ENCODE peak calls at places on chromosomes 16 and 17, in ten cellular contexts. One of them, this sample, is unnamed.

GRCh38 chr17:50205111-50205821 is 3.8 kb upstream of the COL1A1 start:
- DNase-seq in H9: no peak
- DNase-seq in heart right ventricle: peak; percentile 60
- DNase-seq in HepG2: no peak
- DNase-seq in dorsolateral prefrontal cortex: no peak
- DNase-seq in NB4: no peak
- DNase-seq in kidney epithelial cell: no peak
- DNase-seq in AG09309: no peak
- DNase-seq in epithelial cell of esophagus: no peak
- DNase-seq in brain microvascular endothelial cell: no peak
- DNase-seq in this sample: no peak

GRCh38 chr17:79840204-79840988 is 1.2 kb upstream of the CBX4 start:
- DNase-seq in H9: peak; percentile 74
- DNase-seq in heart right ventricle: peak; percentile 52
- DNase-seq in HepG2: no peak
- DNase-seq in dorsolateral prefrontal cortex: no peak
- DNase-seq in NB4: peak; percentile 56
- DNase-seq in kidney epithelial cell: no peak
- DNase-seq in AG09309: no peak
- DNase-seq in epithelial cell of esophagus: peak; percentile 48
- DNase-seq in brain microvascular endothelial cell: no peak
- DNase-seq in this sample: no peak

GRCh38 chr16:63613701-63614100 is 1508.2 kb downstream of the CDH11 start:
- DNase-seq in H9: no peak
- DNase-seq in heart right ventricle: no peak
- DNase-seq in HepG2: peak; percentile 2
- DNase-seq in dorsolateral prefrontal cortex: no peak
- DNase-seq in NB4: no peak
- DNase-seq in kidney epithelial cell: peak; percentile 47
- DNase-seq in AG09309: no peak
- DNase-seq in epithelial cell of esophagus: peak; percentile 6
- DNase-seq in brain microvascular endothelial cell: peak; percentile 3
- DNase-seq in this sample: no peak

GRCh38 chr16:66334856-66335255 is 31.6 kb upstream of the CDH5 start:
- DNase-seq in H9: no peak
- DNase-seq in heart right ventricle: no peak
- DNase-seq in HepG2: no peak
- DNase-seq in dorsolateral prefrontal cortex: no peak
- DNase-seq in NB4: no peak
- DNase-seq in kidney epithelial cell: no peak
- DNase-seq in AG09309: no peak
- DNase-seq in epithelial cell of esophagus: no peak
- DNase-seq in brain microvascular endothelial cell: no peak
- DNase-seq in this sample: no peak

GRCh38 chr17:4949321-4950074 is 1.2 kb upstream of the PFN1 start:
- DNase-seq in H9: peak; percentile 84
- DNase-seq in heart right ventricle: peak; percentile 76
- DNase-seq in HepG2: peak; percentile 82
- DNase-seq in dorsolateral prefrontal cortex: peak; percentile 18
- DNase-seq in NB4: peak; percentile 80
- DNase-seq in kidney epithelial cell: no peak
- DNase-seq in AG09309: no peak
- DNase-seq in epithelial cell of esophagus: peak; percentile 80
- DNase-seq in brain microvascular endothelial cell: peak; percentile 53
- DNase-seq in this sample: peak; percentile 57

GRCh38 chr17:18896146-18896545 is 38.2 kb downstream of the PRPSAP2 start:
- DNase-seq in H9: no peak
- DNase-seq in heart right ventricle: no peak
- DNase-seq in HepG2: no peak
- DNase-seq in dorsolateral prefrontal cortex: no peak
- DNase-seq in NB4: no peak
- DNase-seq in kidney epithelial cell: no peak
- DNase-seq in AG09309: no peak
- DNase-seq in epithelial cell of esophagus: no peak
- DNase-seq in brain microvascular endothelial cell: no peak
- DNase-seq in this sample: no peak

GRCh38 chr16:87288753-87289362 is 28.3 kb downstream of the C16orf95 start:
- DNase-seq in H9: no peak
- DNase-seq in heart right ventricle: no peak
- DNase-seq in HepG2: no peak
- DNase-seq in dorsolateral prefrontal cortex: no peak
- DNase-seq in NB4: no peak
- DNase-seq in kidney epithelial cell: no peak
- DNase-seq in AG09309: peak; percentile 37
- DNase-seq in epithelial cell of esophagus: no peak
- DNase-seq in brain microvascular endothelial cell: no peak
- DNase-seq in this sample: no peak

GRCh38 chr17:15918661-15919259 is 26.2 kb upstream of the ADORA2B start:
- DNase-seq in H9: no peak
- DNase-seq in heart right ventricle: peak; percentile 61
- DNase-seq in HepG2: no peak
- DNase-seq in dorsolateral prefrontal cortex: no peak
- DNase-seq in NB4: no peak
- DNase-seq in kidney epithelial cell: no peak
- DNase-seq in AG09309: no peak
- DNase-seq in epithelial cell of esophagus: no peak
- DNase-seq in brain microvascular endothelial cell: no peak
- DNase-seq in this sample: no peak

GRCh38 chr17:28366605-28367004 is 1.6 kb upstream of the SEBOX start:
- DNase-seq in H9: peak; percentile 34
- DNase-seq in heart right ventricle: no peak
- DNase-seq in HepG2: no peak
- DNase-seq in dorsolateral prefrontal cortex: no peak
- DNase-seq in NB4: peak; percentile 28
- DNase-seq in kidney epithelial cell: no peak
- DNase-seq in AG09309: no peak
- DNase-seq in epithelial cell of esophagus: no peak
- DNase-seq in brain microvascular endothelial cell: no peak
- DNase-seq in this sample: no peak

GRCh38 chr17:28368915-28369683 is 1.0 kb downstream of the VTN start:
- DNase-seq in H9: no peak
- DNase-seq in heart right ventricle: no peak
- DNase-seq in HepG2: no peak
- DNase-seq in dorsolateral prefrontal cortex: no peak
- DNase-seq in NB4: no peak
- DNase-seq in kidney epithelial cell: no peak
- DNase-seq in AG09309: no peak
- DNase-seq in epithelial cell of esophagus: no peak
- DNase-seq in brain microvascular endothelial cell: no peak
- DNase-seq in this sample: no peak

GRCh38 chr17:28369684-28370034 is 448 bp downstream of the VTN start:
- DNase-seq in H9: peak; percentile 53
- DNase-seq in heart right ventricle: no peak
- DNase-seq in HepG2: peak; percentile 28
- DNase-seq in dorsolateral prefrontal cortex: no peak
- DNase-seq in NB4: no peak
- DNase-seq in kidney epithelial cell: no peak
- DNase-seq in AG09309: no peak
- DNase-seq in epithelial cell of esophagus: no peak
- DNase-seq in brain microvascular endothelial cell: no peak
- DNase-seq in this sample: no peak

GRCh38 chr17:28368306-28368831 is 1.7 kb downstream of the VTN start:
- DNase-seq in H9: no peak
- DNase-seq in heart right ventricle: no peak
- DNase-seq in HepG2: peak; percentile 88
- DNase-seq in dorsolateral prefrontal cortex: no peak
- DNase-seq in NB4: no peak
- DNase-seq in kidney epithelial cell: no peak
- DNase-seq in AG09309: no peak
- DNase-seq in epithelial cell of esophagus: no peak
- DNase-seq in brain microvascular endothelial cell: no peak
- DNase-seq in this sample: no peak

DNA sequence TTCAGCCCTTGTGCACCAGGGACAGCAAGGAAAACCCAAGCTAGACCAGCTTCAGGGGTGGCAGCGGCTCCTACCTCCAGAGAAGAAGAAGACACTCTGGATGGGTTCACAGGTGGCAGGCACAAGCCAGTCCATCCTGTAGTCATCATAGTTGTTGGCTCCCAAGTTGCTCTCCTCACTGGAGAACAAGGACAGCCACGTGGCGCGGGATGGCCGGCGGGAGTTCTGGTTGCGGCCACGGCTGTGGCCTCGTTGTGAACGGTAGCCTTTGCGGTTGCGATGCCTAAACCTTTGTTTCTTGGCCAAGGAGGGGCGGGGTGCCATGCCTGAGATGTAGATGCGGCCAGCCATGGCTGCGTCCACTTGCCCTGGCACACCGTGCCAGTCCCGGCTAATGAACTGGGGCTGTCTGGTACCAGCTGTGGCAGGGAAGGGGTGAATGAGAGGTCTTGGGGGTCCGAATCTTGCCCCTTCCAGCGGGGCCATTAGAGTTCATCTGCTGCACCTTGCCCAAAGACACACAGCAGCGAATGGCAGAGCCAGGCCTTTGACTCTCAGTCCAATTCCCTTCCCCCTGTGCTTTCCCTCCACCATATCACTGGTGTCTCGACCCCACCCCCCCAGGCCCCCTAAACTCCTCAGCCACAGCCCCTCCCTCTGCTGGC is 2.3 kb downstream of the VTN start:
- DNase-seq in H9: no peak
- DNase-seq in heart right ventricle: no peak
- DNase-seq in HepG2: no peak
- DNase-seq in dorsolateral prefrontal cortex: no peak
- DNase-seq in NB4: no peak
- DNase-seq in kidney epithelial cell: no peak
- DNase-seq in AG09309: no peak
- DNase-seq in epithelial cell of esophagus: no peak
- DNase-seq in brain microvascular endothelial cell: no peak
- DNase-seq in this sample: no peak
- TF ChIP-seq CTCF in H9: no peak
- TF ChIP-seq CTCF in heart right ventricle: no peak
- TF ChIP-seq CTCF in HepG2: no peak
- TF ChIP-seq CTCF in dorsolateral prefrontal cortex: no peak
- TF ChIP-seq CTCF in NB4: no peak
- TF ChIP-seq CTCF in kidney epithelial cell: no peak
- TF ChIP-seq CTCF in AG09309: no peak
- TF ChIP-seq CTCF in epithelial cell of esophagus: no peak
- TF ChIP-seq CTCF in brain microvascular endothelial cell: no peak
- TF ChIP-seq CTCF in this sample: no peak

DNA sequence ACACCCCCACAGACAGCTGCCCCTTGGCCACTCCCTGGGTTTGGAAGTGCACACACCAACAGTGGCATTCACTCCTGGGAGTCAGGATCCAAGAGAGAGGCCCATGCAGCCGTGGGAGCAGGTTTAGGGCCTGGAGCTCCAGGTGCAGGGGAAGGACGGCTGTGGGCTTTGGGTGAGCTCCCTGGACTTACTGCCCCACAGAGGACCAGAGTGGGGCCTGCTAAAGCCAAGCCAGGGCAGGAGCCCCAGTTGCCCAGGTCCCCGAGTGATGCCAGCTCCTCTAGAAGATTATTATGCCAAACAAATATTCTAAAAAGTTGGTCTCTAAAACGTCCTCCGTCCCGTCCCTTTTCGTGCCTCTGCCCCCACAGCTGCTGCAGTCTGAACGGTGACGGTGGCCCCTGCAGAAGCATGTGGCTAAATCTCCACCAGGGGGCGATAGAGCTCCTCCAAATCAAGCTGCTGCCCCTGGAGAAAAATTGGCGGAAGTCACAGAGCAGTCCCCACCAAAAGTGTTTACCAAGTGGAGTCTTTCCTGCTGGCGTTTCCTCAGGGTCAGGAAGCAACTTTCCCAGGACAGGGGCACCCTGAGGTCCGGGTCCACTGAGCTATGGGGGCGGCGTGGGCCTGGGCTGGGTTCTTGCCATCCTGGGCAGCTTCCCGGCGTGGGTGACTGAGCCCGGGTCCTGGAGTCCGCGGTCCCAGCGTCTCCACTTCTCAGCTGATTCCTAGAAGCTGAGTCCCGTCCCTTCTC is 4.2 kb downstream of the ARMC7 start:
- DNase-seq in H9: peak; percentile 95
- DNase-seq in heart right ventricle: peak; percentile 94
- DNase-seq in HepG2: peak; percentile 84
- DNase-seq in dorsolateral prefrontal cortex: peak; percentile 94
- DNase-seq in NB4: peak; percentile 93
- DNase-seq in kidney epithelial cell: no peak
- DNase-seq in AG09309: peak; percentile 68
- DNase-seq in epithelial cell of esophagus: peak; percentile 90
- DNase-seq in brain microvascular endothelial cell: peak; percentile 82
- DNase-seq in this sample: peak; percentile 89
- TF ChIP-seq CTCF in H9: peak; percentile 96
- TF ChIP-seq CTCF in heart right ventricle: peak; percentile 98
- TF ChIP-seq CTCF in HepG2: peak; percentile 97
- TF ChIP-seq CTCF in dorsolateral prefrontal cortex: peak; percentile 96
- TF ChIP-seq CTCF in NB4: peak; percentile 87
- TF ChIP-seq CTCF in kidney epithelial cell: peak; percentile 89
- TF ChIP-seq CTCF in AG09309: peak; percentile 94
- TF ChIP-seq CTCF in epithelial cell of esophagus: peak; percentile 90
- TF ChIP-seq CTCF in brain microvascular endothelial cell: peak; percentile 94
- TF ChIP-seq CTCF in this sample: peak; percentile 94

GRCh38 chr17:8873801-8874715 is 6.6 kb upstream of the PIK3R6 start:
- DNase-seq in H9: no peak
- DNase-seq in heart right ventricle: no peak
- DNase-seq in HepG2: no peak
- DNase-seq in dorsolateral prefrontal cortex: no peak
- DNase-seq in NB4: no peak
- DNase-seq in kidney epithelial cell: no peak
- DNase-seq in AG09309: no peak
- DNase-seq in epithelial cell of esophagus: no peak
- DNase-seq in brain microvascular endothelial cell: no peak
- DNase-seq in this sample: no peak
- TF ChIP-seq CTCF in H9: no peak
- TF ChIP-seq CTCF in heart right ventricle: no peak
- TF ChIP-seq CTCF in HepG2: no peak
- TF ChIP-seq CTCF in dorsolateral prefrontal cortex: no peak
- TF ChIP-seq CTCF in NB4: no peak
- TF ChIP-seq CTCF in kidney epithelial cell: no peak
- TF ChIP-seq CTCF in AG09309: no peak
- TF ChIP-seq CTCF in epithelial cell of esophagus: no peak
- TF ChIP-seq CTCF in brain microvascular endothelial cell: no peak
- TF ChIP-seq CTCF in this sample: no peak

GRCh38 chr17:41593306-41594095 is 6.8 kb upstream of the KRT14 start:
- DNase-seq in H9: no peak
- DNase-seq in heart right ventricle: no peak
- DNase-seq in HepG2: no peak
- DNase-seq in dorsolateral prefrontal cortex: no peak
- DNase-seq in NB4: no peak
- DNase-seq in kidney epithelial cell: no peak
- DNase-seq in AG09309: no peak
- DNase-seq in epithelial cell of esophagus: no peak
- DNase-seq in brain microvascular endothelial cell: no peak
- DNase-seq in this sample: no peak

GRCh38 chr17:41594363-41594915 is 7.7 kb upstream of the KRT14 start:
- DNase-seq in H9: no peak
- DNase-seq in heart right ventricle: no peak
- DNase-seq in HepG2: no peak
- DNase-seq in dorsolateral prefrontal cortex: no peak
- DNase-seq in NB4: no peak
- DNase-seq in kidney epithelial cell: no peak
- DNase-seq in AG09309: no peak
- DNase-seq in epithelial cell of esophagus: no peak
- DNase-seq in brain microvascular endothelial cell: no peak
- DNase-seq in this sample: no peak

GRCh38 chr17:41599680-41600079 is 12.9 kb downstream of the KRT16 start:
- DNase-seq in H9: no peak
- DNase-seq in heart right ventricle: no peak
- DNase-seq in HepG2: no peak
- DNase-seq in dorsolateral prefrontal cortex: no peak
- DNase-seq in NB4: no peak
- DNase-seq in kidney epithelial cell: no peak
- DNase-seq in AG09309: no peak
- DNase-seq in epithelial cell of esophagus: no peak
- DNase-seq in brain microvascular endothelial cell: no peak
- DNase-seq in this sample: no peak

GRCh38 chr17:41592601-41593305 is 6.1 kb upstream of the KRT14 start:
- DNase-seq in H9: no peak
- DNase-seq in heart right ventricle: no peak
- DNase-seq in HepG2: no peak
- DNase-seq in dorsolateral prefrontal cortex: no peak
- DNase-seq in NB4: no peak
- DNase-seq in kidney epithelial cell: no peak
- DNase-seq in AG09309: no peak
- DNase-seq in epithelial cell of esophagus: peak; percentile 71
- DNase-seq in brain microvascular endothelial cell: no peak
- DNase-seq in this sample: no peak

DNA sequence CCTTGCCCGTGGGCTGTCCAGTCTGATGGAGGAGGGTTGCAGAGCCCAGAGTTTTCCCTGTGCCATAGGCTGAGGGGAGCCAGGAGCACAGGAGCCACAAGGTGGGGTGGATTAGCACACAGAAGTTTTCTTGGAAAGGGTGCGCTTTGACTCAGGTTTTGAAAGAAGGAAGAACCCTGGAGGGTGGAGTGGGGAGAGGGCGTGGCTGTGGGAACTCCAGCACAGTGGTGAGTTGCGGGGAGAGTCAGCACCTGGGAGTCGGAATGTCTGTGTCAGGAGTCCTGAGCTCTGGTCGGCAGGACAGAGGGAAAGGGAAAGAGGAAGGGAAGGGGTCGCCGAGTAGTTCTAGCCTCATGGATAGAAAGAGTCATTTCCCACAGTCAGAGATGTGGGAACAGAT is 8.9 kb upstream of the KRT14 start:
- DNase-seq in H9: no peak
- DNase-seq in heart right ventricle: no peak
- DNase-seq in HepG2: no peak
- DNase-seq in dorsolateral prefrontal cortex: no peak
- DNase-seq in NB4: no peak
- DNase-seq in kidney epithelial cell: no peak
- DNase-seq in AG09309: no peak
- DNase-seq in epithelial cell of esophagus: peak; percentile 77
- DNase-seq in brain microvascular endothelial cell: no peak
- DNase-seq in this sample: no peak
- TF ChIP-seq CTCF in H9: no peak
- TF ChIP-seq CTCF in heart right ventricle: no peak
- TF ChIP-seq CTCF in HepG2: no peak
- TF ChIP-seq CTCF in dorsolateral prefrontal cortex: no peak
- TF ChIP-seq CTCF in NB4: no peak
- TF ChIP-seq CTCF in kidney epithelial cell: no peak
- TF ChIP-seq CTCF in AG09309: no peak
- TF ChIP-seq CTCF in epithelial cell of esophagus: no peak
- TF ChIP-seq CTCF in brain microvascular endothelial cell: no peak
- TF ChIP-seq CTCF in this sample: no peak